ENCODE peak calls at places on chromosome 4, in seven cellular contexts. A is SIG-M5, Q is activated T-cell treated with anti-CD3 and anti-CD28 coated beads for 48 hours, L is heart right ventricle, I is HEK293T, R is GM23338, X is sciatic nerve. E is an unnamed sample.

GRCh38 chr4:114494257-114494803 is 104.3 kb upstream of the UGT8 start:
- DNase-seq in A (no peak), Q (no peak), L (no peak), I (no peak), R (peak), X (no peak), E (no peak)

GRCh38 chr4:53804719-53805118 is 213.4 kb upstream of the LNX1 start:
- DNase-seq in A (no peak), Q (no peak), L (peak), I (peak), R (peak), X (no peak), E (no peak)

GRCh38 chr4:145098675-145099037 is 545 bp downstream of the ABCE1 start:
- DNase-seq in A (no peak), Q (no peak), L (no peak), I (peak), R (no peak), X (no peak), E (peak)

GRCh38 chr4:133600008-133600407 is 450.9 kb downstream of the PCDH10 start:
- DNase-seq in A (no peak), Q (no peak), L (no peak), I (no peak), R (no peak), X (no peak), E (no peak)

GRCh38 chr4:119139822-119140252 is 4.2 kb downstream of the MYOZ2 start:
- DNase-seq in A (no peak), Q (no peak), L (no peak), I (no peak), R (no peak), X (no peak), E (no peak)

GRCh38 chr4:1767058-1767769 is 25.9 kb upstream of the FGFR3 start:
- DNase-seq in A (no peak), Q (no peak), L (no peak), I (peak), R (peak), X (no peak), E (no peak)

GRCh38 chr4:1505511-1506451 is 99.5 kb upstream of the NKX1-1 start:
- DNase-seq in A (no peak), Q (no peak), L (no peak), I (no peak), R (no peak), X (peak), E (no peak)

GRCh38 chr4:18051281-18051680 is 29.7 kb upstream of the LCORL start:
- DNase-seq in A (no peak), Q (no peak), L (no peak), I (no peak), R (no peak), X (no peak), E (no peak)

GRCh38 chr4:134388351-134388750 is 186.8 kb upstream of the PABPC4L start:
- DNase-seq in A (no peak), Q (no peak), L (no peak), I (no peak), R (peak), X (no peak), E (no peak)

GRCh38 chr4:1516261-1516660 is 110.0 kb upstream of the NKX1-1 start:
- DNase-seq in A (no peak), Q (no peak), L (no peak), I (no peak), R (no peak), X (no peak), E (no peak)

GRCh38 chr4:37648084-37648817 is 37.9 kb downstream of the RELL1 start:
- DNase-seq in A (no peak), Q (no peak), L (peak), I (no peak), R (no peak), X (no peak), E (peak)

GRCh38 chr4:88814043-88814617 is 116.5 kb upstream of the NAP1L5 start:
- DNase-seq in A (no peak), Q (no peak), L (no peak), I (peak), R (peak), X (no peak), E (no peak)

GRCh38 chr4:3257691-3258482 is 8.9 kb downstream of the MSANTD1 start:
- DNase-seq in A (no peak), Q (no peak), L (peak), I (no peak), R (no peak), X (no peak), E (peak)

GRCh38 chr4:102511830-102512605 is 10.9 kb downstream of the NFKB1 start:
- DNase-seq in A (no peak), Q (no peak), L (no peak), I (no peak), R (no peak), X (no peak), E (no peak)

GRCh38 chr4:110823251-110823650 is 200.4 kb upstream of the PITX2 start:
- DNase-seq in A (no peak), Q (no peak), L (no peak), I (no peak), R (no peak), X (no peak), E (no peak)

GRCh38 chr4:83947811-83948210 is 411.9 kb downstream of the GPAT3 start:
- DNase-seq in A (no peak), Q (no peak), L (no peak), I (no peak), R (peak), X (no peak), E (no peak)

GRCh38 chr4:76058888-76059426 is 15.6 kb upstream of the ART3 start:
- DNase-seq in A (no peak), Q (no peak), L (no peak), I (no peak), R (no peak), X (no peak), E (no peak)

GRCh38 chr4:22348410-22348809 is 167.5 kb downstream of the ADGRA3 start:
- DNase-seq in A (no peak), Q (no peak), L (no peak), I (no peak), R (no peak), X (no peak), E (no peak)

GRCh38 chr4:76589872-76590846 is 155.1 kb downstream of the SHROOM3 start:
- DNase-seq in A (no peak), Q (no peak), L (peak), I (no peak), R (peak), X (no peak), E (no peak)